ENCODE peak calls at places on chromosome 18, in four cellular contexts. J, M, A and K are unnamed samples.

GRCh38 chr18:61870151-61870550 is 22.7 kb downstream of the RNF152 start:
- DNase-seq in J (peak; percentile 91), M (no peak), A (no peak), K (peak; percentile 88)

GRCh38 chr18:23077493-23078256 is 57.6 kb upstream of the CABLES1 start:
- DNase-seq in J (no peak), M (peak; percentile 21), A (no peak), K (no peak)

GRCh38 chr18:7830468-7830867 is 263.4 kb downstream of the PTPRM start:
- DNase-seq in J (peak; percentile 53), M (no peak), A (no peak), K (no peak)

GRCh38 chr18:34947711-34948125 is 93.5 kb upstream of the MAPRE2 start:
- DNase-seq in J (peak; percentile 81), M (no peak), A (peak; percentile 48), K (peak; percentile 46)

GRCh38 chr18:13437034-13437433 is 218.5 kb downstream of the LDLRAD4 start:
- DNase-seq in J (no peak), M (no peak), A (peak; percentile 36), K (no peak)

GRCh38 chr18:62863629-62864028 is 148.3 kb downstream of the PHLPP1 start:
- DNase-seq in J (peak; percentile 66), M (no peak), A (peak; percentile 61), K (peak; percentile 89)

GRCh38 chr18:54284967-54285785 is 15.9 kb downstream of the POLI start:
- DNase-seq in J (peak; percentile 83), M (no peak), A (peak; percentile 67), K (peak; percentile 79)

GRCh38 chr18:56168049-56168781 is 470.2 kb downstream of the TXNL1 start:
- DNase-seq in J (peak; percentile 59), M (no peak), A (peak; percentile 84), K (peak; percentile 30)

GRCh38 chr18:36493349-36494281 is 196.1 kb downstream of the FHOD3 start:
- DNase-seq in J (peak; percentile 21), M (peak; percentile 36), A (no peak), K (no peak)

GRCh38 chr18:35590935-35591334 is 9.4 kb downstream of the GALNT1 start:
- DNase-seq in J (peak; percentile 38), M (no peak), A (no peak), K (peak; percentile 20)

GRCh38 chr18:44198296-44199284 is 482.1 kb upstream of the SETBP1 start:
- DNase-seq in J (no peak), M (no peak), A (no peak), K (no peak)

GRCh38 chr18:55233850-55234249 is 274.6 kb upstream of the CCDC68 start:
- DNase-seq in J (peak; percentile 75), M (no peak), A (peak; percentile 63), K (peak; percentile 47)

GRCh38 chr18:49673281-49673680 is 111.4 kb downstream of the LIPG start:
- DNase-seq in J (no peak), M (no peak), A (no peak), K (no peak)

GRCh38 chr18:10113156-10114022 is 199.6 kb downstream of the VAPA start:
- DNase-seq in J (no peak), M (no peak), A (no peak), K (no peak)

GRCh38 chr18:60664736-60665135 is 292.2 kb upstream of the MC4R start:
- DNase-seq in J (no peak), M (no peak), A (no peak), K (no peak)

GRCh38 chr18:37393221-37393828 is 172.3 kb downstream of the CELF4 start:
- DNase-seq in J (no peak), M (no peak), A (no peak), K (no peak)

GRCh38 chr18:56305583-56305982 is 332.8 kb downstream of the TXNL1 start:
- DNase-seq in J (no peak), M (no peak), A (no peak), K (no peak)

GRCh38 chr18:23933407-23933806 is 81.1 kb upstream of the TTC39C start:
- DNase-seq in J (no peak), M (no peak), A (peak; percentile 61), K (no peak)

GRCh38 chr18:48803951-48804855 is 146.6 kb downstream of the SMAD7 start:
- DNase-seq in J (no peak), M (peak; percentile 2), A (no peak), K (no peak)

GRCh38 chr18:71809711-71810110 is 734.4 kb downstream of the CBLN2 start:
- DNase-seq in J (peak; percentile 13), M (no peak), A (no peak), K (no peak)

GRCh38 chr18:42038936-42039335 is 83.9 kb downstream of the PIK3C3 start:
- DNase-seq in J (peak; percentile 83), M (no peak), A (peak; percentile 98), K (peak; percentile 77)

GRCh38 chr18:3720818-3721545 is 271.0 kb downstream of the TGIF1 start:
- DNase-seq in J (no peak), M (no peak), A (no peak), K (no peak)

GRCh38 chr18:78527984-78528383 is 451.6 kb upstream of the SALL3 start:
- DNase-seq in J (no peak), M (no peak), A (no peak), K (no peak)

GRCh38 chr18:46061387-46061786 is 10.7 kb downstream of the PSTPIP2 start:
- DNase-seq in J (no peak), M (no peak), A (no peak), K (no peak)

GRCh38 chr18:43542016-43542415 is 264.7 kb upstream of the SYT4 start:
- DNase-seq in J (no peak), M (no peak), A (no peak), K (no peak)

GRCh38 chr18:8507361-8507760 is 101.9 kb upstream of the RAB12 start:
- DNase-seq in J (peak; percentile 29), M (peak; percentile 47), A (peak; percentile 10), K (peak; percentile 14)

GRCh38 chr18:292271-292670 is 24.4 kb upstream of the THOC1 start:
- DNase-seq in J (peak; percentile 48), M (no peak), A (no peak), K (peak; percentile 6)

GRCh38 chr18:60122339-60122738 is 222.5 kb downstream of the PMAIP1 start:
- DNase-seq in J (no peak), M (no peak), A (no peak), K (no peak)

DNA sequence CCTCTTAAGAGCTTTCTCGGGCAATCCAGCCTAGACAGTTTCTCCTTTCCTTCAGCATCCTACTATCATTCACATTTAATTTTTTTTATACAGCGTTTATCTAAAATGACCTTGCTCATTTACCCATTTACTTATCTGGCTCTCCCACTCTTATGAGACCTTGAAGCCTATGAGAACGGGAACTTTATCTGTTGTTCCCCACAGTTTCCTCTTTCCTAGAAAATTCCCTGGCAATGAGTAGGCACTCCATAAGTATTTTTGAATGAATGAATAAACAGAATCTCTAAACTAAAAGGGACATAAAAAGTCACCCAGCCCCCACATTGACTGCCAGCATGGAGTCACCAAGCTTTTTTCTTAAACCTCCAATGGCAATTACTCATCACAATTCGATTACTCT is 353.2 kb downstream of the METTL4 start:
- DNase-seq in J (no peak), M (no peak), A (no peak), K (no peak)
- TF ChIP-seq CTCF in J (no peak), M (no peak), A (no peak), K (no peak)

DNA sequence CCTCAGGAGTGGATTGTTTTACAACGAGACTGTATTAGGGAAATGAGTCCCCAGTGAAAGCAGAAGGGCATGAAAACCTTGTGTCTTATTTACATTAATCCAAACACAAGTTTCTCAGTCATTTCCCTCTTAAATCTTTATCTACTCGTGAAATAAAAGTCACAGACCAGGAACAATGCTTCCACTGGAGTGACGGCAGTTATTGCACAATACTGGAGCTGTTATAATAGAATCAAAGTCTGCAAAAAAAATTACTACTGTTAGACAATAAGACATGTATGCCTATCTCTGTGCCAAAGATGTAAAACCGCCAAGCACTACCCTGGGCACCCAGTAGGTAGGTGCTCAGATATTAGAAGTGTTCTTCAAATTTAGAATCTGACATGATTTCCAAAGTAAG is 375.5 kb downstream of the ZNF521 start:
- DNase-seq in J (no peak), M (no peak), A (no peak), K (no peak)
- TF ChIP-seq CTCF in J (no peak), M (no peak), A (no peak), K (no peak)

DNA sequence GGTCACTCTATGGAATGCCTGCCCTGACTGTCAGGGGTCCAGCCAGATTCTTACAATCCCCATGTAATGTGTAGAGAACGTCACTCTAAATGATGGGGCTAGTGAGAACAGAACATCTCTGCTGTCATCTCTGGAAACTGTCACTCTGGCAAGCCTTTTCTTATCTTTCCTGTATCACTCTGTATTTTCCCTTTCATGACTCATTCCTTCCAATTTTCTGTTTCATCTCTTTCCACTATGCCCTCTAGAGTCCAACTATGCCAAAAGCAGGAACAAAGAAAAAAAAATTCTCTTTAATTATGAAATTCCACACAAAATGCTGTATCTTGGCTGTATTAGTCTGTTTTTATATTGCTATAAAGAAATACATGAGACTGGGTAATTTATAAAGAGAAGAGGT is 608.8 kb downstream of the ADCYAP1 start:
- DNase-seq in J (no peak), M (no peak), A (no peak), K (no peak)
- TF ChIP-seq CTCF in J (no peak), M (no peak), A (peak; percentile 13), K (no peak)

DNA sequence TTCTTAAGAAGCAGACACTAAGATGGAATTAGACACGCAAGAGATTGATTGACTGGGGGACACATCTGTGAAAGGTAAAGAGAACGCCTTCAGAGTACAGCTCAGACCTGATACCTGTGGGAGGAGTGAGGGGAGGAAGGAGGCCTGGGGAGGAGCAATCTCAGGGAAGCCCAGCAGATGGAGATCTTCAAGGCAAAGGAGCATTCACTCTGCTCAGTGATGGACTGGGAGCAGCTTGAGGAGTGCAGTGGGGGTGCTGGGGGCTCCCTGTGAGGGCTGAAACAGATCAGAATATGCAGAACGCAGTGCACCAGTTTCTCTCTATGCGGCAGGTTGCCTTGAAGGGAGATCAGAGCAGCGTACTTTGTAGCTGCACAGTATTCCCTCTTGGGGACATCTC is 103.7 kb upstream of the ATP8B1 start:
- DNase-seq in J (peak; percentile 26), M (peak; percentile 17), A (no peak), K (no peak)
- TF ChIP-seq CTCF in J (peak; percentile 57), M (no peak), A (peak; percentile 21), K (peak; percentile 52)

DNA sequence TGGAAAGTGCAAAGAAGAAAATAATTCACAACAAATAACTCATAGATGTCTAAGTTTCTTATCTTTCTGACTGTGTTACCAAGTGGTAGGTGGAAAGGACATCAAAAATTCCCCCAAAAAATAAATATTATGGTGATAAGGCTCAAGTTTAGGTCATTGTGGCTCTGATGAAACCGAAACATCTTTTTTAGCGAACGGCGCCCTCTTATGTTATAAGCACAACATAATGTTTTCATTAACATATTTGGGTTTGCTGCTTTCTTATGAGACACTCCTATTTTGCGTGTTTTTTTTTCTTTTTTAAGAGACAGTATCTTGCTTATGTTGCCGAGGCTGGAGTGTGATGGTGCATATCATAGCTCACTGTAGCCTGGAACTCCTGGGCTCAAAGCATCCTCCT is 38.6 kb upstream of the SLC35G4 start:
- DNase-seq in J (peak; percentile 56), M (no peak), A (no peak), K (peak; percentile 24)
- TF ChIP-seq CTCF in J (peak; percentile 52), M (no peak), A (peak; percentile 25), K (peak; percentile 47)

GRCh38 chr18:63949068-63949737 is at the start of gene HMSD:
- DNase-seq in J (peak; percentile 55), M (peak; percentile 84), A (peak; percentile 26), K (peak; percentile 20)
- TF ChIP-seq CTCF in J (peak; percentile 48), M (no peak), A (no peak), K (peak; percentile 61)

GRCh38 chr18:26456070-26456491 is 92.3 kb downstream of the KCTD1 start:
- DNase-seq in J (peak; percentile 47), M (no peak), A (no peak), K (no peak)
- TF ChIP-seq CTCF in J (peak; percentile 28), M (no peak), A (no peak), K (no peak)